ENCODE peak calls at places on chromosome 3, in six cellular contexts. One of them, this sample, is unnamed.

GRCh38 chr3:71393093-71393492 is 190.4 kb downstream of the FOXP1 start:
- DNase-seq in heart left ventricle: no peak
- DNase-seq in CD8-positive, alpha-beta memory T cell: no peak
- DNase-seq in uterus: no peak
- DNase-seq in spleen: no peak
- DNase-seq in neuronal stem cell: no peak
- DNase-seq in this sample: no peak

GRCh38 chr3:1693145-1693544 is 405.5 kb upstream of the CNTN4 start:
- DNase-seq in heart left ventricle: no peak
- DNase-seq in CD8-positive, alpha-beta memory T cell: no peak
- DNase-seq in uterus: no peak
- DNase-seq in spleen: no peak
- DNase-seq in neuronal stem cell: no peak
- DNase-seq in this sample: no peak

GRCh38 chr3:78497025-78497424 is 1270.8 kb downstream of the ROBO1 start:
- DNase-seq in heart left ventricle: no peak
- DNase-seq in CD8-positive, alpha-beta memory T cell: no peak
- DNase-seq in uterus: no peak
- DNase-seq in spleen: no peak
- DNase-seq in neuronal stem cell: no peak
- DNase-seq in this sample: peak

GRCh38 chr3:195900426-195901355 is 7.7 kb downstream of the TNK2 start:
- DNase-seq in heart left ventricle: peak
- DNase-seq in CD8-positive, alpha-beta memory T cell: no peak
- DNase-seq in uterus: no peak
- DNase-seq in spleen: peak
- DNase-seq in neuronal stem cell: no peak
- DNase-seq in this sample: peak

GRCh38 chr3:152021951-152022461 is 148.6 kb downstream of the SUCNR1 start:
- DNase-seq in heart left ventricle: no peak
- DNase-seq in CD8-positive, alpha-beta memory T cell: no peak
- DNase-seq in uterus: peak
- DNase-seq in spleen: peak
- DNase-seq in neuronal stem cell: no peak
- DNase-seq in this sample: no peak

GRCh38 chr3:155184027-155184426 is 103.9 kb downstream of the MME start:
- DNase-seq in heart left ventricle: no peak
- DNase-seq in CD8-positive, alpha-beta memory T cell: no peak
- DNase-seq in uterus: no peak
- DNase-seq in spleen: no peak
- DNase-seq in neuronal stem cell: no peak
- DNase-seq in this sample: no peak

GRCh38 chr3:71461749-71462483 is 121.6 kb downstream of the FOXP1 start:
- DNase-seq in heart left ventricle: no peak
- DNase-seq in CD8-positive, alpha-beta memory T cell: no peak
- DNase-seq in uterus: no peak
- DNase-seq in spleen: no peak
- DNase-seq in neuronal stem cell: no peak
- DNase-seq in this sample: no peak

GRCh38 chr3:71465371-71466007 is 118.0 kb downstream of the FOXP1 start:
- DNase-seq in heart left ventricle: no peak
- DNase-seq in CD8-positive, alpha-beta memory T cell: no peak
- DNase-seq in uterus: no peak
- DNase-seq in spleen: no peak
- DNase-seq in neuronal stem cell: no peak
- DNase-seq in this sample: no peak

GRCh38 chr3:188680189-188680588 is 491.6 kb upstream of the TPRG1 start:
- DNase-seq in heart left ventricle: no peak
- DNase-seq in CD8-positive, alpha-beta memory T cell: no peak
- DNase-seq in uterus: no peak
- DNase-seq in spleen: no peak
- DNase-seq in neuronal stem cell: no peak
- DNase-seq in this sample: no peak

GRCh38 chr3:23712656-23713559 is 92.8 kb upstream of the UBE2E1 start:
- DNase-seq in heart left ventricle: peak
- DNase-seq in CD8-positive, alpha-beta memory T cell: no peak
- DNase-seq in uterus: peak
- DNase-seq in spleen: no peak
- DNase-seq in neuronal stem cell: peak
- DNase-seq in this sample: peak

GRCh38 chr3:122795674-122795969 is 753 bp downstream of the SLC49A4 start:
- DNase-seq in heart left ventricle: no peak
- DNase-seq in CD8-positive, alpha-beta memory T cell: no peak
- DNase-seq in uterus: no peak
- DNase-seq in spleen: no peak
- DNase-seq in neuronal stem cell: no peak
- DNase-seq in this sample: no peak
- H3K27ac ChIP-seq in heart left ventricle: peak
- H3K27ac ChIP-seq in CD8-positive, alpha-beta memory T cell: no peak
- H3K27ac ChIP-seq in uterus: peak
- H3K27ac ChIP-seq in spleen: peak
- H3K27ac ChIP-seq in neuronal stem cell: no peak
- H3K27ac ChIP-seq in this sample: peak

DNA sequence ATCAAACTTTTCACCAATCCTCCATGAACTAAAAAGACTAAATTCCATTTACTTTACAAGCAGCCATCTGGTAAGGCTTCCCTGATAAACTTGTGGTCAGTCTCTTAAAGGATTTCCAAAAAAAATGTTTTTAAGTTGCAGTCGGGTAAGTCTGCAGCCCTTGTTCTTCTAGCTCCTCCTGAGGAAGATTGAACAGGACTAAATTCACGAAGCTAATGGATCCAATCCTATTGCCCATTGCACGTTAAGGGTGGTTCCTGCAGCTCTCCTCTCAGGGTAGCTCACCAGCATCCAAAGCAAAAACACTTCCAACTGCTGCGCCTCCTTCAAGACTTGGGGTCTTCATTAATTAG is 2.8 kb downstream of the HES1 start:
- DNase-seq in heart left ventricle: no peak
- DNase-seq in CD8-positive, alpha-beta memory T cell: no peak
- DNase-seq in uterus: no peak
- DNase-seq in spleen: no peak
- DNase-seq in neuronal stem cell: no peak
- DNase-seq in this sample: no peak
- H3K4me3 ChIP-seq in heart left ventricle: peak
- H3K4me3 ChIP-seq in CD8-positive, alpha-beta memory T cell: no peak
- H3K4me3 ChIP-seq in uterus: no peak
- H3K4me3 ChIP-seq in spleen: no peak
- H3K4me3 ChIP-seq in neuronal stem cell: peak
- H3K4me3 ChIP-seq in this sample: no peak

GRCh38 chr3:122777077-122777476 is 16.6 kb downstream of the HSPBAP1 start:
- DNase-seq in heart left ventricle: no peak
- DNase-seq in CD8-positive, alpha-beta memory T cell: no peak
- DNase-seq in uterus: no peak
- DNase-seq in spleen: no peak
- DNase-seq in neuronal stem cell: no peak
- DNase-seq in this sample: no peak
- H3K27ac ChIP-seq in heart left ventricle: no peak
- H3K27ac ChIP-seq in CD8-positive, alpha-beta memory T cell: no peak
- H3K27ac ChIP-seq in uterus: no peak
- H3K27ac ChIP-seq in spleen: no peak
- H3K27ac ChIP-seq in neuronal stem cell: no peak
- H3K27ac ChIP-seq in this sample: no peak

DNA sequence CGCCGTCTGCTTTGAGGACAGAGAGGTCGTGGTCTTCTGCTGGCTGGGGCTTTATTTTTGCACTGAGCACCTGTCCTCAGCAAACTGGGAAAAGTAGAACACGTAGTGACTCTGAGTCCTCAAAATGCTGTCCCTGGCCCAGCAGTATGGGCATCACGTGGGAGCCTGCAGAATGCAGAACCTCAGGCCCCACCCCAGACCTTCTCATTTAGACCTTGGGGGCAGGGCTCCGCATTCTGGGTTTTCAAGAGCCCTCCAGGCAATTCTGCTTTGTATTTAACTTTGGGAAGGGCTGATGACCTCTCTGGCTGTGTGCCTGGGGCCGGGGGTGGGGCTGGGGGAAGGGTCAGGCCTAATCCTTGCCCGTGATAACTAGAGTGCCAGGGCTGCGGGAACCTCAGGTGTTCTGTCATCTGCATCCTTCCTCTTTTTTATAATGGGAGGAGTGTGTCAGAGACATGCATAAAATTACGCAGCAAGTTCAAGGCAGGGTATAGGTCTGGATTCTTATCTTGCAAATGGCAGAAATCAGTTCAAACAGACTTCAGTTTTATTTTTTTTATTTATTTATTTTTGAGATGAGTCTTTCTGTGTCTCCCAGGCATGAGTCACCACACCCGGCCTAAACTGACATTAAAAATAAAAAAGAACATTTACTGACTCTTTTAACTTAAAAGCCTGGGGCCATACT is 11.1 kb downstream of the SLC6A6 start:
- DNase-seq in heart left ventricle: no peak
- DNase-seq in CD8-positive, alpha-beta memory T cell: no peak
- DNase-seq in uterus: no peak
- DNase-seq in spleen: no peak
- DNase-seq in neuronal stem cell: no peak
- DNase-seq in this sample: no peak
- H3K4me3 ChIP-seq in heart left ventricle: no peak
- H3K4me3 ChIP-seq in CD8-positive, alpha-beta memory T cell: no peak
- H3K4me3 ChIP-seq in uterus: no peak
- H3K4me3 ChIP-seq in spleen: no peak
- H3K4me3 ChIP-seq in neuronal stem cell: no peak
- H3K4me3 ChIP-seq in this sample: no peak

GRCh38 chr3:187061748-187062147 is 77.5 kb downstream of the RPL39L start:
- DNase-seq in heart left ventricle: no peak
- DNase-seq in CD8-positive, alpha-beta memory T cell: no peak
- DNase-seq in uterus: no peak
- DNase-seq in spleen: no peak
- DNase-seq in neuronal stem cell: no peak
- DNase-seq in this sample: no peak
- H3K27ac ChIP-seq in heart left ventricle: no peak
- H3K27ac ChIP-seq in CD8-positive, alpha-beta memory T cell: no peak
- H3K27ac ChIP-seq in uterus: no peak
- H3K27ac ChIP-seq in spleen: no peak
- H3K27ac ChIP-seq in neuronal stem cell: no peak
- H3K27ac ChIP-seq in this sample: peak